ENCODE peak calls at places on chromosomes 16 and 17, in four cellular contexts. U is mucosa of descending colon; M is Peyer's patch; W is CD8-positive, alpha-beta memory T cell. N is an unnamed sample. For H3K9me3 and H3K4me1, the result is how much of the 10 kb centered on the place peaks cover.

GRCh38 chr17:42414782-42415409 is 8.2 kb downstream of the CAVIN1 start:
- DNase-seq in U (peak), M (no peak), W (no peak), N (no peak)

GRCh38 chr16:49700222-49700927 is 155.5 kb downstream of the ZNF423 start:
- DNase-seq in U (no peak), M (no peak), W (no peak), N (no peak)

GRCh38 chr16:19700319-19700781 is 17.7 kb downstream of the KNOP1 start:
- DNase-seq in U (peak), M (peak), W (no peak), N (peak)

GRCh38 chr17:16987830-16988601 is 16.1 kb upstream of the TNFRSF13B start:
- DNase-seq in U (peak), M (no peak), W (peak), N (no peak)

GRCh38 chr17:66752411-66752810 is 82.5 kb upstream of the CACNG5 start:
- DNase-seq in U (no peak), M (no peak), W (no peak), N (no peak)

GRCh38 chr17:12047977-12048376 is 27.3 kb downstream of the MAP2K4 start:
- DNase-seq in U (no peak), M (no peak), W (no peak), N (no peak)

GRCh38 chr17:28916302-28916934 is 13.5 kb upstream of the DHRS13 start:
- DNase-seq in U (no peak), M (no peak), W (peak), N (peak)

GRCh38 chr16:56946767-56947603 is 14.8 kb upstream of the CETP start:
- DNase-seq in U (no peak), M (no peak), W (no peak), N (no peak)

GRCh38 chr16:62829084-62829483 is 792.8 kb upstream of the CDH8 start:
- DNase-seq in U (no peak), M (no peak), W (no peak), N (no peak)

GRCh38 chr16:62829615-62830014 is 793.4 kb upstream of the CDH8 start:
- DNase-seq in U (no peak), M (no peak), W (no peak), N (no peak)

GRCh38 chr16:62831235-62831634 is 795.0 kb upstream of the CDH8 start:
- DNase-seq in U (no peak), M (no peak), W (no peak), N (no peak)

DNA sequence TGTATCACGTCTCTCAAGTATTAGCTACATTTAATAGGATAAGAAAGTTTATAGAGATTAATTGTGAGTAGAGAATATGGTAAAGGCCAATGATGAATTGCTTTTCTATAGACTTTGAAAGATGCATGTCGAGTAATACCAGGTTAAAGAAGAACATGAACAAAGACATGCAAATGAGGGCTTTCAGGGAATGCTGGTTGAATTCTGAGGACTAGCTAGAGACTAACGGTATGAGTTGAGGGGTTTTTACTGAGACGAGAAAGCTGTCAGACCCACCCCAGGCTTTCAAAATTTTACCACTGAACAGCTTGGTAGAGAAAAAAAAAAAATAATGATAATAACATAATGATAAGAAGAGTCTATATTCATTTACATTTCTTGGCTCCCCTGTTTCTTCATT is 796.0 kb upstream of the CDH8 start:
- DNase-seq in U (no peak), M (no peak), W (no peak), N (no peak)
- H3K9me3 ChIP-seq in U (under half), M (under half), W (under half), N (under half)

GRCh38 chr17:81676906-81677305 is 6.7 kb downstream of the ARL16 start:
- DNase-seq in U (no peak), M (no peak), W (no peak), N (no peak)
- H3K4me1 ChIP-seq in U (under half), M (under half), W (under half), N (under half)

DNA sequence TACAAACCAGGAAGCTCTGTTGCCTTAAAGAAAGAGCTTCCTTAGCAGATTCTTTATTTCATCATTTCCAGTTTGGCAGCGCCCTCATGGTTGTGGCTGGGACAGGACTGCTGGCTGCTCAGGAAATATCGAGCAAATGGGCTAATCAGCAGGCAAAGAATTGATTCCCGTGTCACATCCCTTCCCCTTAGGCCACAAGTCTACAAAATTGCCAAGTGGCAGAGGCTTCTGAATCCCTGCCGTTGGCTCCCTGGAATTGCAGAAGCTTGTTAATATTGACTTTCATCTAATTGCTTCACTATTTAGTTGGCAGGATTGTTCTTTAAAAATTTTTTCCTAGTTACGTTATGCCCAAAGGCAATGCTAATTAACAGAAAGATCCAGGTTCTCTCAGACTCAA is 456.3 kb upstream of the ERCC4 start:
- DNase-seq in U (no peak), M (no peak), W (no peak), N (no peak)
- H3K4me3 ChIP-seq in U (no peak), M (no peak), W (no peak), N (no peak)

DNA sequence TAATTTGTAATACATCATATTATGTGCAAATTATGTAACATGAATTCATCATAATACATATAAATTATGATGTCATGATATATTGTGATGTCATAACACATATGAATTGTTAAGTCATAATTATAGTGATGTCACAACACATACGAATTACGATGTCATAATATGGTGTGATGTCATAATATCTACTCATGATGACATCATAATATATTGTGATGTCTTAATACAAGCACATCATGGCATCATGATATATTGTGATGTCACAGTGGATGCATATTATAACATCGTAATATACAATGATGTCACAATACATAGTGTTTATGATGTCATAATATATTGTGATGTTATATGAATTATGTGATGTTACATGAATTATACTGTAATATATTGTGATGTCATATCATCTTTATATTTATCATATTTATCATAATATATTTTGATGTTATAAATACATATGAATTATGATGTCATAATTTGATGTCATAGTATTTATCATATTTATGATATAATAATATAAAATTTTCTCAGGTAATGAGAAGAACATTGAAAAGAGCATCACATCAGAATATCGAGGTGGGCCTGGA is 1793.0 kb downstream of the TP53TG3F start:
- DNase-seq in U (no peak), M (no peak), W (no peak), N (no peak)
- H3K9me3 ChIP-seq in U (half or more), M (under half), W (under half), N (under half)

GRCh38 chr17:67980456-67980855 is 15.8 kb downstream of the C17orf58 start:
- DNase-seq in U (no peak), M (no peak), W (no peak), N (no peak)
- H3K4me1 ChIP-seq in U (under half), M (under half), W (under half), N (under half)

DNA sequence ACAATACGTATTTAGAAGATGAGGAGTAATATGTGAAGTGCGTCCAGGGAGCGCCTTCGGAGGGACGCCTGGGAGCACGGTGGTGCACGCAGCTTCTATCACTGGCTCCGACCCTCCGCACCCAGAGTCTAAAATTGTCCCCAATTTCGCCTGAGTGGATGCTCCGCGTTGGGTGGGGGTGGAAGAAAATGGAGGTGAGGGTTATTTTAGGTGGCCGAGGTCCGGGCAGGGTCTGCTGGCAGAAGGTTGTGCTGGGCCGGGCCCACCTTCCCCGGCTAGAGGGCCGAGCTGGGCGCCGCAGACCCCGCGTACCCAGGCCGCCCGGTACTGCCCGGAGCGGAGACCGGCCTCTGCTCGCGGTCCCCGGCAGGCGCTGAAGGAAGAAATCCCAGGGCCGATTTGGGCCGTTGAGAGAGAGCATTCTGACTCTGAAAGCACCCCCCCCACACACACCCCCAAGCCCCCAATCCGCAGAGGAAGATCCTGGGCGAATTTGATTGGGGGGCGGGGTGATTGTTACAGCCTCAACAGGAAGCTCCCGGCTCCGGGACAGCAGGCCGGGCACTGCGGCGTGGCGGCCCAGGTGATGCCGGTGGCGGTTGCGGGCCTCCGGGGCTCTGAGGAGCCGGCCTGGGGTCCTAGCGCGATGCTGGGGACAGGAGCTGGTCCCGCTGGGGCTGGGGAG is 3.1 kb downstream of the BAHCC1 start:
- DNase-seq in U (peak), M (peak), W (no peak), N (peak)
- H3K4me3 ChIP-seq in U (no peak), M (peak), W (no peak), N (peak)

GRCh38 chr17:22484826-22485225 is 792.5 kb downstream of the KCNJ18 start:
- DNase-seq in U (no peak), M (no peak), W (no peak), N (no peak)
- H3K9me3 ChIP-seq in U (half or more), M (under half), W (under half), N (under half)

DNA sequence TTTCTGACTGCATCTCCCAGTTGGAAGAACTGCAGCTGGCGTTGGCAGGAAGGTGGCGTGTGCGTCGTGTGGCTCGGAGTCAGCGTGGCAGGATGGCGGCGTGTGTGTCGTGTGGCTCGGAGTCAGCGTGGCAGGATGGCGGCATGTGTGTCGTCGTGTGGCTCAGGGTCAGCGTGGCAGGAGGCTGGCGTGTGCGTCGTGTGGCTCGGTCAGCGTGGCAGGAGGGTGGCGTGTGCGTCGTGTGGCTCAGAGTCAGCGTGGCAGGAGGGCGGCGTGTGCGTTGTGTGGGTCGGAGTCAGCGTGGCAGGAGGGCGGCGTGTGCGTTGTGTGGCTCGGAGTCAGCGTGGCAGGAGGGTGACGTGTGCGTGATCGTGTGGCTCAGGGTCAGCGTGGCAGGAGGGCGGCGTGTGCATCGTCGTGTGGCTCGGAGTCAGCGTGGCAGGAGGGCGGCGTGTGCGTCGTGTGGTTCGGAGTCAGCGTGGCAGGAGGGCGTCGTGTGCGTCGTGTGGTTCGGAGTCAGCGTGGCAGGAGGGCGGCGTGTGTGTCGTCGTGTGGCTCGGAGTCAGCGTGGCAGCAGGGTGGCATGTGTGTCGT is 38.3 kb downstream of the ZNF750 start:
- DNase-seq in U (peak), M (no peak), W (no peak), N (no peak)
- H3K4me1 ChIP-seq in U (under half), M (under half), W (under half), N (under half)

GRCh38 chr17:72025113-72025512 is 95.7 kb upstream of the SOX9 start:
- DNase-seq in U (no peak), M (no peak), W (no peak), N (no peak)

GRCh38 chr17:72034000-72034399 is 86.8 kb upstream of the SOX9 start:
- DNase-seq in U (no peak), M (no peak), W (no peak), N (no peak)

GRCh38 chr17:72033311-72033710 is 87.5 kb upstream of the SOX9 start:
- DNase-seq in U (no peak), M (no peak), W (no peak), N (no peak)

GRCh38 chr17:72031219-72031906 is 89.5 kb upstream of the SOX9 start:
- DNase-seq in U (no peak), M (no peak), W (no peak), N (no peak)

DNA sequence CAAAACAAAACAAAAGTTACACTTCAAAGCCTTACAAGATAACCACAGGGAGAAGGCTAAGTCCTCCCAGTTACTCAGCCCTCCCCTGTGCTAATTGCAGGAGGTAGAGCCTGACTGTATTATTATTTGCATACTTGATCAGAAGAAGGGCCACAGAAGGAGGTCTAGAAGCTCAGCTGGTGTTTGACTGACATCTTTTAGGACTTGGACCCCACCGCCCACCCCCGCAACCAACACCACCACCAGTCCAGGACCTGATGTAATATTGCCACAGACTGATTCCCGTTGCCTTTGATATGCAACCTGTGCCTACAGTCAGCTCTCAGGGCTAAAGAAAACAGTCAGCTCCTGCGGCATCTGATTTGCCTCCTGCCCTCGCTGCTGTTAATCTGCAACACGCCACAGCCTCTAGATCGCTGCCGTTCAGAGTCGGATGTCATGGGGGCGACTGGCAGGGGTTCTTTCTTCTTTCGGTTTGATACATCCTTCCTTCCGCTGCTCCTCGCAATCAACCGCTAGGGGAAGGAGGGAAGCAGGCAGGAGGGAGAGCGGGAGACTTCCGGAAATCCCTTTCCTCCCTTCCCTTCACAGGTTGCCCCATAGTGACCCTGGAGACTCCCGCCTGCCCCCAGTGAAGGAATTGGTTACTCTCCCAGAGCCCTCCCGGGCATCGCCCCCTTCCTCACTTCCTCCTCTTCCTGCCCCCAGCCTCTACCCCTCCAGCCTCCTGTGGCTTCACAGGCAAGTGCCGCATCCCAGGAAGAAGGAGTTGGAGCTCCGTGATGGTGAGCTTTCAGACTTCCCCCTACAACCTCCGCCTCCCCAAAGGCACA is 90.5 kb upstream of the SOX9 start:
- DNase-seq in U (peak), M (peak), W (no peak), N (peak)
- H3K4me3 ChIP-seq in U (no peak), M (peak), W (peak), N (no peak)

DNA sequence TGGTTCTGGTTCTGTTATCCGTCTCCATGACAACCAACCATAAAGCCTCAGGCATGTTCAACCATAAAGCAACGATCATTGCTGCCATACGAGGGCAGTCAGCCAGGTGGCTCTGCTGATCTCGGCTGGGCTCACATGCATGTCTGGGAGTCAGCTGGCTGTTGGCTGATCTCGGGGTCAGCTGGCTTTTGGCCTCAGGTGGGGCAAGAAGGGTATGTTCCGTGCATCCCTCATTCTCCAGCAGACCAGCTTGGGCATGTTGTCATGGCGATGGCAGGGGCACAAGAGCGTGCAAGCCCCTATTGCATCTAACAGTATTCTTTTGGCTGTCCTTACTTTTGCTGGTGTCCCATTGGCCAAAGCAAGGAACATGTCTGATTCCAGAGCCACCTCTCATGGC is 86.2 kb downstream of the ABCC6 start:
- DNase-seq in U (no peak), M (no peak), W (no peak), N (no peak)
- H3K9me3 ChIP-seq in U (under half), M (under half), W (under half), N (under half)